ENCODE peak calls at places on chromosomes 6 and 20, in eight cellular contexts. Y is neural progenitor cell, E is hepatocyte, T is IMR-90, S is GM23248, H is OCI-LY7, M is mammary epithelial cell, J is fibroblast of lung. N is an unnamed sample.

GRCh38 chr6:154765273-154765672 is 32.1 kb downstream of the SCAF8 start:
- DNase-seq in Y (no peak), E (no peak), T (no peak), S (no peak), H (no peak), M (no peak), J (no peak), N (no peak)

GRCh38 chr20:50048420-50049166 is 64.4 kb downstream of the UBE2V1 start:
- DNase-seq in Y (no peak), E (no peak), T (peak; percentile 14), S (peak; percentile 81), H (no peak), M (peak; percentile 13), J (no peak), N (no peak)

GRCh38 chr6:32954983-32955802 is 2.3 kb upstream of the HLA-DMA start:
- DNase-seq in Y (peak; percentile 75), E (peak; percentile 39), T (peak; percentile 13), S (peak; percentile 54), H (peak; percentile 76), M (peak; percentile 35), J (no peak), N (peak; percentile 41)

GRCh38 chr20:38083338-38084048 is 49.9 kb downstream of the RPRD1B start:
- DNase-seq in Y (no peak), E (no peak), T (peak; percentile 54), S (no peak), H (no peak), M (no peak), J (peak; percentile 51), N (no peak)

GRCh38 chr6:117536317-117536716 is 53.8 kb downstream of the DCBLD1 start:
- DNase-seq in Y (no peak), E (peak; percentile 33), T (peak; percentile 66), S (no peak), H (no peak), M (no peak), J (peak; percentile 42), N (no peak)

GRCh38 chr6:133701633-133702331 is 187.1 kb upstream of the TCF21 start:
- DNase-seq in Y (no peak), E (peak; percentile 9), T (peak; percentile 48), S (no peak), H (no peak), M (no peak), J (peak; percentile 72), N (peak; percentile 38)

GRCh38 chr20:43431120-43431519 is 26.6 kb upstream of the SRSF6 start:
- DNase-seq in Y (no peak), E (no peak), T (no peak), S (no peak), H (no peak), M (no peak), J (peak; percentile 1), N (no peak)

GRCh38 chr6:394641-395289 is 3.2 kb downstream of the IRF4 start:
- DNase-seq in Y (no peak), E (no peak), T (no peak), S (no peak), H (no peak), M (no peak), J (no peak), N (no peak)

GRCh38 chr20:36219671-36220220 is 16.5 kb upstream of the AAR2 start:
- DNase-seq in Y (no peak), E (no peak), T (no peak), S (no peak), H (no peak), M (no peak), J (no peak), N (no peak)

GRCh38 chr6:47268572-47269187 is 41.0 kb downstream of the TNFRSF21 start:
- DNase-seq in Y (no peak), E (no peak), T (no peak), S (no peak), H (no peak), M (no peak), J (no peak), N (no peak)

GRCh38 chr6:85278456-85279035 is 171.3 kb upstream of the NT5E start:
- DNase-seq in Y (no peak), E (no peak), T (no peak), S (peak; percentile 23), H (no peak), M (no peak), J (no peak), N (no peak)

DNA sequence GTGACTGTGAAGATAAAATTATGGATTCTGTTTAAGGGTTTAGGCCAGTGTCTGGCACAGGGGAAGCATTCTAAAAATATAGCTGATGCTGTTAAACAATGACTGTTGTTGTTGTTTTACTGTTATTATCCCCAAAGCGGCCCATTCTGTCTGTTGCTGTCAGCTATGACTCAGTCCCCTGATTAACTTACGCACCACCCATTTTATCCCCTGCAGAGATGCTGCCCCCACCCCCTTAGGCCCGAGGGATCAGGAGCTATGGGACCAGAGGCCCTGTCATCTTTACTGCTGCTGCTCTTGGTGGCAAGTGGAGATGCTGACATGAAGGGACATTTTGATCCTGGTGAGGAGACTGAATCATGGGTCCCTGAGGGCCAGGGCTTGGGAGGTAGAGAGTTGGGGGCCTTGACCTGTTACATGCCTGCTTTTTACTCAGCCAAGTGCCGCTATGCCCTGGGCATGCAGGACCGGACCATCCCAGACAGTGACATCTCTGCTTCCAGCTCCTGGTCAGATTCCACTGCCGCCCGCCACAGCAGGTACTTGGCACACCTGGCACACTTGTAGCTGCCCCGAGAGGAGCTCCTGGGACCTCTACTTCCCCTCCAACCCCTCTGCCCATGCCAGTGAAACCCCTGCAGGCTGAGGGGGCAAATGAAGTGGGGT is 4.3 kb downstream of the DDR1 start:
- DNase-seq in Y (no peak), E (no peak), T (peak; percentile 58), S (peak; percentile 88), H (no peak), M (peak; percentile 24), J (peak; percentile 33), N (peak; percentile 23)
- H4K20me1 ChIP-seq in Y (peaks cover 85% of the 10 kb centered on the region), E (peaks cover 36% of the 10 kb centered on the region), T (no peaks in the 10 kb centered on the region), S (no peaks in the 10 kb centered on the region), H (no peaks in the 10 kb centered on the region), M (no peaks in the 10 kb centered on the region), J (no peaks in the 10 kb centered on the region), N (peaks cover 19% of the 10 kb centered on the region)

GRCh38 chr6:56652231-56652630 is 9.5 kb upstream of the DST start:
- DNase-seq in Y (no peak), E (no peak), T (peak; percentile 64), S (peak; percentile 60), H (no peak), M (peak; percentile 83), J (no peak), N (peak; percentile 74)
- H3K4me3 ChIP-seq in Y (no peak overlapping the region), E (no peak overlapping the region), T (no peak overlapping the region), S (peak overlapping the region; percentile 19), H (no peak overlapping the region), M (no peak overlapping the region), J (no peak overlapping the region), N (peak overlapping the region; percentile 31)

DNA sequence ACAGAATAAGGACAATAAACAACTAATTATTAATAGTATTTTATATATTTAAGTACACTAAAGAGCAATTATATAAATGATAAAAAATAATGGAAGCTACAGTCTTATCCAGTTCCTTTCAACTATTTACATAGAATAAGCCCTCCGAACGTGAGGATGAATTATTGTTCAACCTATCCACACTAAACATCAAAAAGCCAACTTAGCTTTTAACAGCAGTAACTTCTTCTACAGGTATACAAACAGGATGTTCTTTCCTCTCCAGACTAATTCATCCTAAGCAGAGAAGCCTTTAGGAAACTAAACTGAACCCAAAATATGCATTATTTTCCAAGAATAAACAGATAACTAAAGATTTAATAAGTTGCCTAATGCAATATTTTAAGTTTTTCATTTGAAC is 2.3 kb downstream of the FKBP5 start:
- DNase-seq in Y (no peak), E (no peak), T (no peak), S (no peak), H (no peak), M (no peak), J (no peak), N (no peak)
- H4K20me1 ChIP-seq in Y (peaks cover 17% of the 10 kb centered on the region), E (peaks cover 27% of the 10 kb centered on the region), T (peaks cover 5% of the 10 kb centered on the region), S (no peaks in the 10 kb centered on the region), H (peaks cover 7% of the 10 kb centered on the region), M (no peaks in the 10 kb centered on the region), J (no peaks in the 10 kb centered on the region), N (no peaks in the 10 kb centered on the region)

GRCh38 chr20:44993343-44993742 is 27.0 kb downstream of the STK4 start:
- DNase-seq in Y (no peak), E (no peak), T (peak; percentile 12), S (peak; percentile 21), H (no peak), M (no peak), J (peak; percentile 4), N (peak; percentile 62)

GRCh38 chr20:44990425-44990824 is 24.1 kb downstream of the STK4 start:
- DNase-seq in Y (no peak), E (no peak), T (no peak), S (peak; percentile 71), H (no peak), M (no peak), J (peak; percentile 31), N (no peak)

GRCh38 chr20:44988772-44989171 is 22.5 kb downstream of the STK4 start:
- DNase-seq in Y (no peak), E (no peak), T (no peak), S (no peak), H (no peak), M (no peak), J (no peak), N (no peak)

DNA sequence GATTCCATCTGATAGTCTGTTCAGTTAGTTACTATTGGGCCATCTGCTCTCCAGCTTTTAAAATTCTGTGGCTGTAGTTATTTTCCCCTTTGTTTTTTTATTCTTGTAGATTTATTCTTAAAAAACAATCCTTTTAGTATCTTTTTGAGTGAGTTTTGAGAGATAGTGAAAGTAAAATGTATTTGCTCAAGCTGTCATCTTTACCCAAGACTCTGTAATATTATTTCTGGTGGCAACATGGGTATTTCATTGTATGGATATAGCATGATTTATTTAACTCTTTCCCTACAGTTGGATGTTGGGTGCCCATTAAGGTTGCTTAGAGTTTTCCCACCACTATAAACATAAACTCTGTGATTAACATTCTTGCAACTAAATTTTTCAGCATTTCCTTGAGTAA is 24.6 kb downstream of the STK4 start:
- DNase-seq in Y (no peak), E (no peak), T (no peak), S (no peak), H (no peak), M (no peak), J (peak; percentile 6), N (no peak)
- H3K4me3 ChIP-seq in Y (no peak overlapping the region), E (no peak overlapping the region), T (no peak overlapping the region), S (peak overlapping the region; percentile 72), H (no peak overlapping the region), M (no peak overlapping the region), J (no peak overlapping the region), N (no peak overlapping the region)

GRCh38 chr20:62652051-62652893 is 10.0 kb downstream of the SLCO4A1 start:
- DNase-seq in Y (peak; percentile 39), E (peak; percentile 92), T (peak; percentile 99), S (peak; percentile 99), H (peak; percentile 80), M (peak; percentile 95), J (peak; percentile 100), N (peak; percentile 84)
- H4K20me1 ChIP-seq in Y (peaks cover 6% of the 10 kb centered on the region), E (no peaks in the 10 kb centered on the region), T (no peaks in the 10 kb centered on the region), S (no peaks in the 10 kb centered on the region), H (no peaks in the 10 kb centered on the region), M (no peaks in the 10 kb centered on the region), J (no peaks in the 10 kb centered on the region), N (peaks cover 86% of the 10 kb centered on the region)

GRCh38 chr20:62105592-62105991 is 16.7 kb upstream of the LSM14B start:
- DNase-seq in Y (no peak), E (no peak), T (no peak), S (no peak), H (no peak), M (no peak), J (no peak), N (no peak)
- H3K4me3 ChIP-seq in Y (no peak overlapping the region), E (no peak overlapping the region), T (no peak overlapping the region), S (no peak overlapping the region), H (no peak overlapping the region), M (no peak overlapping the region), J (no peak overlapping the region), N (no peak overlapping the region)